ENCODE peak calls at places on chromosome 21, in four cellular contexts. Y is HCT116, Z is K562, Q is endothelial cell of umbilical vein. N is an unnamed sample.

GRCh38 chr21:45723049-45723958 is 79.8 kb downstream of the PCBP3 start:
- DNase-seq in Z (no peak), Q (no peak), Y (no peak), N (no peak)

GRCh38 chr21:41852151-41852928 is 26.8 kb downstream of the PRDM15 start:
- DNase-seq in Q (no peak), Y (no peak), Z (no peak), N (no peak)

GRCh38 chr21:17348357-17348756 is 164.5 kb upstream of the CXADR start:
- DNase-seq in Y (no peak), Q (no peak), Z (no peak), N (no peak)

GRCh38 chr21:45525153-45525909 is 16.9 kb downstream of the SLC19A1 start:
- DNase-seq in Z (no peak), Y (no peak), Q (no peak), N (no peak)

GRCh38 chr21:42390193-42390592 is 5.7 kb downstream of the TMPRSS3 start:
- DNase-seq in Z (no peak), Y (no peak), Q (no peak), N (no peak)

GRCh38 chr21:17050156-17050555 is 462.7 kb upstream of the CXADR start:
- DNase-seq in Z (no peak), Q (no peak), Y (no peak), N (no peak)

GRCh38 chr21:38289697-38290096 is 32.9 kb downstream of the KCNJ15 start:
- DNase-seq in Y (no peak), Q (peak; percentile 73), Z (no peak), N (no peak)

GRCh38 chr21:46355161-46356004 is 31.4 kb downstream of the PCNT start:
- DNase-seq in Y (no peak), Z (no peak), Q (no peak), N (no peak)

GRCh38 chr21:40660461-40660860 is 186.5 kb downstream of the DSCAM start:
- DNase-seq in Z (no peak), Q (no peak), Y (no peak), N (no peak)

GRCh38 chr21:46109251-46110221 is 11.6 kb downstream of the COL6A2 start:
- DNase-seq in Q (no peak), Y (no peak), Z (no peak), N (no peak)

GRCh38 chr21:41358193-41359166 is 3.3 kb upstream of the MX2 start:
- DNase-seq in Z (no peak), Y (no peak), Q (no peak), N (no peak)

GRCh38 chr21:28267449-28267848 is 725.2 kb downstream of the LTN1 start:
- DNase-seq in Y (no peak), Z (no peak), Q (no peak), N (no peak)

GRCh38 chr21:32131960-32132359 is 146.9 kb downstream of the MIS18A start:
- DNase-seq in Q (no peak), Y (no peak), Z (peak; percentile 46), N (peak; percentile 34)

GRCh38 chr21:39807738-39808137 is 59.5 kb upstream of the PCP4 start:
- DNase-seq in Z (no peak), Q (no peak), Y (no peak), N (no peak)

GRCh38 chr21:45536301-45537081 is 5.7 kb downstream of the SLC19A1 start:
- DNase-seq in Y (no peak), Z (no peak), Q (no peak), N (no peak)

GRCh38 chr21:35905973-35906357 is 154.4 kb downstream of the SETD4 start:
- DNase-seq in Q (no peak), Z (no peak), Y (no peak), N (no peak)

GRCh38 chr21:38798081-38798480 is 7.6 kb upstream of the ETS2 start:
- DNase-seq in Q (no peak), Y (no peak), Z (no peak), N (no peak)

GRCh38 chr21:28699591-28700259 is 293.0 kb downstream of the LTN1 start:
- DNase-seq in Z (no peak), Y (no peak), Q (no peak), N (no peak)

GRCh38 chr21:25734654-25735220 is at the start of the genes ATP5PF and GABPA:
- DNase-seq in Y (peak; percentile 97), Q (peak; percentile 98), Z (peak; percentile 90), N (peak; percentile 99)

GRCh38 chr21:39071623-39072214 is 111.5 kb downstream of the PSMG1 start:
- DNase-seq in Z (no peak), Y (no peak), Q (no peak), N (no peak)

GRCh38 chr21:15001773-15002647 is 62.8 kb downstream of the NRIP1 start:
- DNase-seq in Q (no peak), Y (no peak), Z (no peak), N (no peak)

GRCh38 chr21:37195078-37195477 is 72.1 kb downstream of the VPS26C start:
- DNase-seq in Z (no peak), Y (no peak), Q (no peak), N (no peak)

GRCh38 chr21:43304206-43304605 is 122.7 kb downstream of the SIK1 start:
- DNase-seq in Y (no peak), Q (no peak), Z (peak; percentile 39), N (no peak)

GRCh38 chr21:29499734-29500343 is 201.1 kb downstream of the BACH1 start:
- DNase-seq in Y (peak; percentile 32), Q (peak; percentile 28), Z (peak; percentile 37), N (peak; percentile 38)

GRCh38 chr21:41642399-41642798 is 124.5 kb downstream of the RIPK4 start:
- DNase-seq in Y (no peak), Z (no peak), Q (no peak), N (no peak)

GRCh38 chr21:38567577-38568360 is 69.5 kb upstream of the ERG start:
- DNase-seq in Y (no peak), Z (no peak), Q (no peak), N (no peak)

GRCh38 chr21:25565272-25566199 is 41.7 kb downstream of the MRPL39 start:
- DNase-seq in Y (no peak), Z (no peak), Q (no peak), N (no peak)

GRCh38 chr21:41232055-41232454 is 64.1 kb downstream of the BACE2 start:
- DNase-seq in Y (no peak), Z (no peak), Q (no peak), N (no peak)

GRCh38 chr21:39180429-39181019 is 2.7 kb downstream of the PSMG1 start:
- DNase-seq in Y (no peak), Z (no peak), Q (peak; percentile 7), N (peak; percentile 32)

GRCh38 chr21:24046816-24047443 is 1560.4 kb downstream of the MRPL39 start:
- DNase-seq in Y (no peak), Z (no peak), Q (peak; percentile 49), N (no peak)

GRCh38 chr21:17848228-17848627 is 29.1 kb upstream of the C21orf91 start:
- DNase-seq in Y (no peak), Z (no peak), Q (no peak), N (peak; percentile 1)

GRCh38 chr21:37257526-37257966 is 9.6 kb downstream of the VPS26C start:
- DNase-seq in Z (no peak), Y (no peak), Q (peak; percentile 56), N (peak; percentile 73)

GRCh38 chr21:34875830-34876229 is 173.3 kb downstream of the RUNX1 start:
- DNase-seq in Q (peak; percentile 37), Z (no peak), Y (no peak), N (no peak)
- TF ChIP-seq POLR2A in Q (no peak), Z (no peak), Y (no peak), N (no peak)

GRCh38 chr21:33588485-33589335 is at the start of gene DONSON:
- DNase-seq in Z (peak; percentile 100), Q (peak; percentile 89), Y (peak; percentile 35), N (peak; percentile 90)
- TF ChIP-seq POLR2A in Z (peak; percentile 85), Q (peak; percentile 82), Y (peak; percentile 58), N (peak; percentile 77)

DNA sequence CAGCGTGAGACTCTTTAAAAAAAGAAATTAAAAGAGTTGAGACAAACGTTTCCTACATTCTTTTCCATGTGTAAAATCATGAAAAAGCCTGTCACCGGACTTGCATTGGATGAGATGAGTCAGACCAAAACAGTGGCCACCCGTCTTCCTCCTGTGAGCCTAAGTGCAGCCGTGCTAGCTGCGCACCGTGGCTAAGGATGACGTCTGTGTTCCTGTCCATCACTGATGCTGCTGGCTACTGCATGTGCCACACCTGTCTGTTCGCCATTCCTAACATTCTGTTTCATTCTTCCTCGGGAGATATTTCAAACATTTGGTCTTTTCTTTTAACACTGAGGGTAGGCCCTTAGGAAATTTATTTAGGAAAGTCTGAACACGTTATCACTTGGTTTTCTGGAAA is 31.2 kb downstream of the IFNAR1 start:
- DNase-seq in Y (no peak), Q (no peak), Z (no peak), N (no peak)
- TF ChIP-seq POLR2A in Y (no peak), Q (no peak), Z (no peak), N (no peak)

GRCh38 chr21:31005019-31005418 is 33.3 kb downstream of the KRTAP19-8 start:
- DNase-seq in Q (no peak), Y (no peak), Z (no peak), N (no peak)
- TF ChIP-seq POLR2A in Q (no peak), Y (no peak), Z (no peak), N (no peak)

GRCh38 chr21:44313451-44313850 is 13.6 kb downstream of the PFKL start:
- DNase-seq in Y (no peak), Q (no peak), Z (no peak), N (no peak)
- TF ChIP-seq POLR2A in Y (no peak), Q (no peak), Z (no peak), N (no peak)

GRCh38 chr21:26964379-26964778 is 2.5 kb downstream of the ADAMTS5 start:
- DNase-seq in Q (no peak), Z (no peak), Y (no peak), N (no peak)
- TF ChIP-seq POLR2A in Q (no peak), Z (no peak), Y (no peak), N (no peak)